ENCODE peak calls at places on chromosome 13, in four cellular contexts. V is adipocyte, U is IMR-90, D is hepatocyte. K is an unnamed sample.

GRCh38 chr13:77620138-77620537 is 77.3 kb upstream of the SLAIN1 start:
- DNase-seq in V (no peak), U (no peak), D (no peak), K (no peak)

GRCh38 chr13:99018418-99019180 is 40.7 kb upstream of the DOCK9 start:
- DNase-seq in V (peak; percentile 70), U (peak; percentile 68), D (no peak), K (no peak)

GRCh38 chr13:30739646-30740642 is 4.6 kb downstream of the ALOX5AP start:
- DNase-seq in V (peak; percentile 80), U (peak; percentile 95), D (no peak), K (peak; percentile 15)

GRCh38 chr13:62793850-62794249 is 1378.2 kb upstream of the PCDH20 start:
- DNase-seq in V (no peak), U (no peak), D (no peak), K (no peak)

GRCh38 chr13:94613051-94613450 is 11.4 kb downstream of the GPR180 start:
- DNase-seq in V (no peak), U (no peak), D (no peak), K (no peak)

GRCh38 chr13:21395953-21396352 is 63.1 kb downstream of the ZDHHC20 start:
- DNase-seq in V (no peak), U (no peak), D (no peak), K (no peak)

GRCh38 chr13:112893570-112894422 is 75.2 kb upstream of the MCF2L start:
- DNase-seq in V (no peak), U (peak; percentile 21), D (peak; percentile 89), K (peak; percentile 65)

GRCh38 chr13:35839746-35840273 is 291.4 kb downstream of the DCLK1 start:
- DNase-seq in V (no peak), U (no peak), D (no peak), K (no peak)

GRCh38 chr13:40331802-40332201 is 334.6 kb downstream of the FOXO1 start:
- DNase-seq in V (no peak), U (no peak), D (no peak), K (no peak)

GRCh38 chr13:77138813-77139212 is 111.9 kb upstream of the FBXL3 start:
- DNase-seq in V (no peak), U (no peak), D (no peak), K (no peak)

GRCh38 chr13:99442273-99442895 is 58.9 kb upstream of the TM9SF2 start:
- DNase-seq in V (peak; percentile 81), U (peak; percentile 45), D (peak; percentile 68), K (peak; percentile 49)

GRCh38 chr13:38753878-38754277 is 67.0 kb downstream of the FREM2 start:
- DNase-seq in V (no peak), U (no peak), D (no peak), K (no peak)

GRCh38 chr13:36445278-36445677 is 13.0 kb downstream of the CCNA1 start:
- DNase-seq in V (no peak), U (no peak), D (no peak), K (no peak)

GRCh38 chr13:24272452-24273161 is 36.8 kb upstream of the C1QTNF9 start:
- DNase-seq in V (no peak), U (no peak), D (no peak), K (no peak)

GRCh38 chr13:40528881-40529280 is 137.6 kb downstream of the FOXO1 start:
- DNase-seq in V (no peak), U (no peak), D (no peak), K (no peak)

GRCh38 chr13:91078093-91078679 is 269.3 kb upstream of the MIR17HG start:
- DNase-seq in V (peak; percentile 3), U (no peak), D (peak; percentile 20), K (no peak)

GRCh38 chr13:80341771-80342271 is 895 bp upstream of the SPRY2 start:
- DNase-seq in V (peak; percentile 56), U (peak; percentile 43), D (peak; percentile 68), K (peak; percentile 49)

GRCh38 chr13:37295046-37295445 is 189.6 kb upstream of the CSNK1A1L start:
- DNase-seq in V (no peak), U (no peak), D (no peak), K (no peak)

GRCh38 chr13:30049692-30050091 is 199.3 kb upstream of the UBL3 start:
- DNase-seq in V (no peak), U (no peak), D (no peak), K (no peak)

DNA sequence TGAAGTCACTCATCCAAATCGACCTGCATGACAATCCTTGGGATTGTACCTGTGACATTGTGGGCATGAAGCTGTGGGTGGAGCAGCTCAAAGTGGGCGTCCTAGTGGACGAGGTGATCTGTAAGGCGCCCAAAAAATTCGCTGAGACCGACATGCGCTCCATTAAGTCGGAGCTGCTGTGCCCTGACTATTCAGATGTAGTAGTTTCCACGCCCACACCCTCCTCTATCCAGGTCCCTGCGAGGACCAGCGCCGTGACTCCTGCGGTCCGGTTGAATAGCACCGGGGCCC is 5.8 kb downstream of the SLITRK5 start:
- DNase-seq in V (no peak), U (no peak), D (peak; percentile 23), K (no peak)
- H3K4me3 ChIP-seq in V (no peak overlapping the region), U (no peak overlapping the region), D (peak overlapping the region; percentile 63), K (no peak overlapping the region)

DNA sequence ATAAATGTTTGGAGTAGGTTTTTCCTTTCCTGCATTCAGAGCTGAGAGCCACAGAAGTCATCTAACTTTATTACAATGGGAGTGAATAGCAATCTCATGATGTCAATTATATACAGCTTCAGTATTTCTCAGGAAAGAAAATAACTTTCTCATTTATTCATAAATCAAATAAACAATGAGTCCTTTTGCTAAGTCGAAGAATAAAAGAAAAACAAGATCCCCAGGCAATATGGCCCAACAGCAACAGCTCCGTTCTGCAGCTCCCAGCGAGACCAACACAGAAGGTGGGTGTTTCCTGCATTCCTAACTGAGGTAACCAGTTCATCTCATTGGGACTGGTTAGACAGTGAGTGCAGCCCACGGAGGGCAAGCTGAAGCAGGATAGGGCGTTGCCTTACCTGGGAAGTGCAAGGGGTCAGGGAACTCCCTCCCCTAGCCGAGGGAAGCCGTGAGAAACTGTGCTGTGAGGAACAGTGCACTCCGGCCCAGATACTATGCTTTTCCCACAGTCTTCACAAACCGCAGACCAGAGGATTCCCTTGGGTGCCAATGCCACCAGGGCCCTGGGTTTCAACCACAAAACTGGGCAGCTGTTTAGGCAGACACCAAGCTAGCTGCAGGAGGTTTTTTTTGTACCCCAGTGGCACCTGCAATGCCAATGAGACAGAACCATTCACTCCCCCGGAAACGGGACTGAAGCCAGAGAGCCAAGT is 128.2 kb downstream of the SLITRK1 start:
- DNase-seq in V (peak; percentile 37), U (peak; percentile 37), D (no peak), K (no peak)
- H3K9me3 ChIP-seq in V (peaks cover 7% of the 10 kb centered on the region), U (peaks cover 4% of the 10 kb centered on the region), D (no peaks in the 10 kb centered on the region), K (no peaks in the 10 kb centered on the region)

GRCh38 chr13:114129649-114130062 is 2.8 kb downstream of the RASA3 start:
- DNase-seq in V (no peak), U (no peak), D (no peak), K (no peak)
- H3K4me1 ChIP-seq in V (peaks cover 42% of the 10 kb centered on the region), U (peaks cover 31% of the 10 kb centered on the region), D (peaks cover 25% of the 10 kb centered on the region), K (peaks cover 27% of the 10 kb centered on the region)

GRCh38 chr13:41645313-41645712 is 188.0 kb downstream of the RGCC start:
- DNase-seq in V (peak; percentile 88), U (peak; percentile 90), D (peak; percentile 53), K (peak; percentile 51)
- H3K4me3 ChIP-seq in V (peak overlapping the region; percentile 23), U (no peak overlapping the region), D (no peak overlapping the region), K (no peak overlapping the region)

GRCh38 chr13:48068952-48069351 is 26.0 kb downstream of the MED4 start:
- DNase-seq in V (no peak), U (no peak), D (no peak), K (no peak)
- H3K9me3 ChIP-seq in V (peaks cover 53% of the 10 kb centered on the region), U (peaks cover 46% of the 10 kb centered on the region), D (peaks cover 42% of the 10 kb centered on the region), K (peaks cover 63% of the 10 kb centered on the region)

DNA sequence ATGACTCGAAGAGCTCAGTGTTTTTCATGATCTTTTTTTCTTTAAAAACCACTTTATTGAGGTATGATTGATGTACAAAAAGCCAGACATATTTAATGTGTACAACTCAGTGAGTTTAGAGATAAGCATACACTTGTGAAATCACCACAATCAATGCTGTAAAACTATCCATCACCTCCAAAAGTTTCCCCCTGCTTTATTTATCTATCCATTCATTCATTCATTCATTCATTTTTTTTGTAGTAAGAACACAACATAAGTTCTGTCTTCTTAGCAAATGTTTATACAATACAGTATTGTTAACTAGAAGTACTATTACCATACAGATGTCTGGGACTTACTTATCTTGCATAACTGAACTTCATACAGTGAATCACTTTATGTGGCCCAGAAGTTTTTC is 6.6 kb downstream of the RAP2A start:
- DNase-seq in V (peak; percentile 16), U (peak; percentile 44), D (no peak), K (no peak)
- H3K4me1 ChIP-seq in V (peaks cover 42% of the 10 kb centered on the region), U (peaks cover 2% of the 10 kb centered on the region), D (no peaks in the 10 kb centered on the region), K (no peaks in the 10 kb centered on the region)

DNA sequence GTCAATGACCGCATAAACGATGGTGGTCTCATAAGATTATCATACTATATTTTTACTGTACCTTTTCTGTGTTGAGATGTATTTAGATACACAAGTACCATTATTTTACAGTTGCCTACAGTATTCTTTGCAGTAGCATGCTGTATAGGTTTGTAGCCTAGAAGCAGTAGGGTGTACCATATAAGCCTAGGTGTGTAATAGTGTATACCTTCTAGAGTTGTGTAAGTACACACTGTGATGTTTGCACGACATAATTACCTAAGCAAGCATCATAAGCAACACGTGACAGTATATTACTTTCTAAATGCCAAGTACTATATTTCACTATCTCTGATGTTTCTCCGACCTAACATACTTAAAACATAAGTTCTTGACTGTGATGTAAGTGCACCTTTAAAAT is 2.7 kb downstream of the LPAR6 start:
- DNase-seq in V (no peak), U (no peak), D (no peak), K (no peak)
- H3K4me3 ChIP-seq in V (peak overlapping the region; percentile 97), U (no peak overlapping the region), D (no peak overlapping the region), K (no peak overlapping the region)

DNA sequence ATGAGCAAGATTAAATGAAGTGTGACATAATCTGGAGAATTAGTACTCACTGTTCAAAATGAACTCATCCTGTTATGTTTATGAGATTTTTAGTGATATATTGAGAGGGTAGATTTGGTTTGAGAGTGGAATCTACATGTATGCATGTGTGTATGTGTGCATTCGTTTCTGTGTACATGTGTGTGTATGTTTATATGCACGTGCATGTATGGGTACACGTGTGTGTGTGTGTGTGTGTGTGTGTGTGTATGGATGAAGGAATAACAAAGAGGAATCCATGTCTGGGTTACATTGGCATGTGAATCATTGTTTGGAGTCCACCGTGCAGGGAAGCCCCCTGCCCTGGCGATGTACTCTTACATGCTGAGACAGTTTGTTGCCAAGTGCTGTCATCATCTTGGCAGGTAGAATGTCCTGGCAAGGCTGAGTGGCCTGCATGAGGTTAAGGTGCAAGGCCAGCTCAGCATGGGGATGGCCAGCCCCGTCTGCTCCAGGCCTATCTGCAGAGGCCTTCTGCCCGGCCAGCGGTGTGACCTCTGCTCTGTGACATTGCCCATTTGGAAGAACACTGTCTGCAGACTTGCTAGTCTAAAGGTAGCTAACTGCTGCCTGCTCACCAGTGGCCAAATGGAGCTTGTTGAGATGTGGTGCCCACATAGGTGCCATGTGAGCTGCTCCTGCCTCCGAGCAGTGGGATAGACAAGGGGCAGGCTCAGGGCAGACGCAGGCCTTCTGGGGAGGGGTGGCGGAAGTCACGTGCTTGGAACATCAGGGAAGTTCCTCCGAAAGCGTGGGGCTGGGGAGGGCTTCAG is 222.3 kb downstream of the TEX29 start:
- DNase-seq in V (no peak), U (no peak), D (no peak), K (no peak)
- H3K9me3 ChIP-seq in V (peaks cover 4% of the 10 kb centered on the region), U (peaks cover 43% of the 10 kb centered on the region), D (no peaks in the 10 kb centered on the region), K (no peaks in the 10 kb centered on the region)